ENCODE peak calls at places on chromosome 9, in nine cellular contexts. C, G, X, L, W, S, V, A and I are unnamed samples.

GRCh38 chr9:136829981-136830885 is 12.0 kb upstream of the AJM1 start:
- DNase-seq in C (no peak), G (no peak), X (no peak), L (no peak), W (peak), S (no peak), V (no peak), A (peak), I (peak)

GRCh38 chr9:85685081-85685480 is 56.7 kb downstream of the AGTPBP1 start:
- DNase-seq in C (no peak), G (no peak), X (no peak), L (no peak), W (no peak), S (no peak), V (no peak), A (no peak), I (no peak)

GRCh38 chr9:94586814-94587213 is 6.8 kb downstream of the FBP2 start:
- DNase-seq in C (no peak), G (no peak), X (no peak), L (no peak), W (peak), S (no peak), V (peak), A (no peak), I (no peak)

GRCh38 chr9:130491830-130492465 is 47.2 kb downstream of the ASS1 start:
- DNase-seq in C (no peak), G (no peak), X (no peak), L (no peak), W (peak), S (no peak), V (no peak), A (peak), I (no peak)

GRCh38 chr9:73167614-73168013 is 15.9 kb downstream of the ANXA1 start:
- DNase-seq in C (no peak), G (no peak), X (no peak), L (no peak), W (no peak), S (no peak), V (no peak), A (no peak), I (no peak)

GRCh38 chr9:86259557-86259956 is at the start of gene C9orf153:
- DNase-seq in C (no peak), G (no peak), X (no peak), L (no peak), W (no peak), S (no peak), V (no peak), A (no peak), I (no peak)

GRCh38 chr9:124340219-124341069 is 74.8 kb downstream of the PSMB7 start:
- DNase-seq in C (no peak), G (no peak), X (no peak), L (no peak), W (no peak), S (no peak), V (no peak), A (no peak), I (peak)

GRCh38 chr9:34555435-34556230 is 32.8 kb upstream of the ENHO start:
- DNase-seq in C (no peak), G (no peak), X (no peak), L (no peak), W (peak), S (no peak), V (no peak), A (no peak), I (peak)

GRCh38 chr9:27450752-27451151 is 73.3 kb upstream of the IFNK start:
- DNase-seq in C (no peak), G (no peak), X (no peak), L (no peak), W (no peak), S (no peak), V (no peak), A (no peak), I (no peak)

GRCh38 chr9:33524431-33524947 is 438 bp downstream of the ANKRD18B start:
- DNase-seq in C (no peak), G (no peak), X (no peak), L (no peak), W (no peak), S (peak), V (no peak), A (no peak), I (no peak)

GRCh38 chr9:84673806-84674205 is 4.3 kb downstream of the NTRK2 start:
- DNase-seq in C (no peak), G (no peak), X (no peak), L (no peak), W (no peak), S (no peak), V (no peak), A (no peak), I (no peak)

GRCh38 chr9:133117271-133118178 is 3.5 kb downstream of the RALGDS start:
- DNase-seq in C (peak), G (no peak), X (no peak), L (no peak), W (peak), S (no peak), V (no peak), A (no peak), I (peak)

GRCh38 chr9:13750639-13751038 is 471.1 kb upstream of the MPDZ start:
- DNase-seq in C (no peak), G (no peak), X (no peak), L (no peak), W (no peak), S (no peak), V (no peak), A (no peak), I (no peak)

GRCh38 chr9:127277770-127278169 is 13.2 kb downstream of the GARNL3 start:
- DNase-seq in C (no peak), G (no peak), X (no peak), L (no peak), W (no peak), S (no peak), V (no peak), A (no peak), I (no peak)

GRCh38 chr9:132754236-132754635 is 84.0 kb downstream of the GTF3C4 start:
- DNase-seq in C (no peak), G (no peak), X (no peak), L (no peak), W (no peak), S (no peak), V (no peak), A (no peak), I (no peak)

GRCh38 chr9:129109952-129110739 is 447 bp downstream of the CRAT start:
- DNase-seq in C (peak), G (no peak), X (no peak), L (no peak), W (peak), S (no peak), V (peak), A (no peak), I (no peak)

GRCh38 chr9:124088476-124088837 is 76.9 kb downstream of the LHX2 start:
- DNase-seq in C (no peak), G (no peak), X (no peak), L (no peak), W (no peak), S (no peak), V (no peak), A (peak), I (no peak)

GRCh38 chr9:126613656-126614055 is at the start of gene LMX1B:
- DNase-seq in C (no peak), G (no peak), X (no peak), L (no peak), W (no peak), S (no peak), V (peak), A (no peak), I (peak)

GRCh38 chr9:128987800-128988199 is 40.3 kb downstream of the NUP188 start:
- DNase-seq in C (no peak), G (no peak), X (no peak), L (no peak), W (no peak), S (no peak), V (peak), A (no peak), I (no peak)

GRCh38 chr9:1869843-1870242 is 145.3 kb upstream of the SMARCA2 start:
- DNase-seq in C (no peak), G (no peak), X (no peak), L (peak), W (no peak), S (no peak), V (no peak), A (no peak), I (no peak)

GRCh38 chr9:129987047-129987446 is 55.9 kb downstream of the FNBP1 start:
- DNase-seq in C (no peak), G (no peak), X (no peak), L (no peak), W (peak), S (no peak), V (no peak), A (no peak), I (no peak)